ENCODE peak calls at places on chromosomes 4 and X, in eight cellular contexts. F is left ventricle myocardium superior; G is nephron progenitor cell; U is GM23248; V is M059J; R is lower leg skin; A is substantia nigra; M is central memory CD4-positive, alpha-beta T cell. C is an unnamed sample.
A peak's percentile ranks its signal among the peaks of the same experiment; 100 is the strongest.

GRCh38 chr4:5157721-5158390 is 106.6 kb downstream of the STK32B start:
- DNase-seq in M (no peak), G (no peak), A (no peak), F (no peak), R (peak; percentile 63), U (peak; percentile 70), V (peak; percentile 64), C (no peak)

GRCh38 chr4:2353222-2354107 is 65.0 kb downstream of the ZFYVE28 start:
- DNase-seq in F (no peak), G (no peak), V (no peak), R (peak; percentile 80), M (no peak), U (no peak), A (no peak), C (no peak)

GRCh38 chr4:13750594-13750993 is 123.1 kb upstream of the BOD1L1 start:
- DNase-seq in F (no peak), A (no peak), M (no peak), G (no peak), U (no peak), R (no peak), V (peak; percentile 21), C (no peak)

GRCh38 chr4:165393704-165394103 is 14.9 kb downstream of the CPE start:
- DNase-seq in M (no peak), V (no peak), F (no peak), R (no peak), U (no peak), A (no peak), G (no peak), C (no peak)

GRCh38 chr4:132605551-132605950 is 543.5 kb upstream of the PCDH10 start:
- DNase-seq in G (no peak), F (no peak), M (no peak), R (no peak), A (no peak), U (no peak), V (no peak), C (no peak)

GRCh38 chr4:124431663-124432192 is 280.8 kb downstream of the ANKRD50 start:
- DNase-seq in U (peak; percentile 46), M (no peak), F (no peak), G (no peak), A (no peak), R (no peak), V (no peak), C (no peak)

GRCh38 chr4:4260185-4260751 is 12.2 kb upstream of the TMEM128 start:
- DNase-seq in R (no peak), V (peak; percentile 59), A (no peak), G (no peak), M (peak; percentile 67), U (peak; percentile 79), F (no peak), C (no peak)

GRCh38 chrX:107450823-107451509 is 1.5 kb downstream of the FRMPD3 start:
- DNase-seq in U (peak; percentile 31), F (no peak), R (no peak), V (no peak), G (peak; percentile 65), A (no peak), M (no peak), C (no peak)

GRCh38 chrX:34848281-34848680 is 94.3 kb upstream of the FAM47B start:
- DNase-seq in A (no peak), R (no peak), M (no peak), U (peak; percentile 71), F (no peak), V (no peak), G (no peak), C (no peak)

GRCh38 chrX:43065978-43066377 is 288.0 kb upstream of the PPP1R2C start:
- DNase-seq in R (no peak), M (no peak), F (no peak), U (no peak), A (no peak), V (no peak), G (no peak), C (no peak)

GRCh38 chrX:136662976-136663375 is 15.0 kb downstream of the CD40LG start:
- DNase-seq in F (no peak), G (no peak), U (no peak), A (no peak), M (peak; percentile 48), R (no peak), V (no peak), C (no peak)

GRCh38 chr4:15895517-15895916 is 43.0 kb downstream of the FGFBP1 start:
- DNase-seq in G (no peak), A (no peak), R (no peak), V (no peak), F (no peak), M (no peak), U (peak; percentile 20), C (no peak)

GRCh38 chrX:66046612-66047235 is 6.8 kb upstream of the VSIG4 start:
- DNase-seq in R (no peak), F (no peak), U (peak; percentile 0), A (no peak), V (no peak), G (no peak), M (no peak), C (no peak)

GRCh38 chrX:6849711-6850415 is 297.6 kb upstream of the STS start:
- DNase-seq in R (no peak), U (peak; percentile 1), A (no peak), F (no peak), V (no peak), M (no peak), G (no peak), C (no peak)

GRCh38 chr4:42637861-42638260 is 19.0 kb downstream of the ATP8A1 start:
- DNase-seq in V (no peak), G (no peak), M (no peak), U (no peak), R (no peak), F (no peak), A (no peak), C (no peak)

GRCh38 chr4:74632634-74633033 is 161.7 kb downstream of the BTC start:
- DNase-seq in F (no peak), M (peak; percentile 26), G (no peak), A (no peak), V (peak; percentile 93), R (no peak), U (peak; percentile 85), C (no peak)

GRCh38 chr4:126267689-126268088 is 952.9 kb downstream of the FAT4 start:
- DNase-seq in G (no peak), V (peak; percentile 15), U (peak; percentile 61), R (no peak), F (no peak), M (no peak), A (no peak), C (no peak)

GRCh38 chrX:47191331-47191730 is 2.3 kb upstream of the UBA1 start:
- DNase-seq in M (peak; percentile 38), V (peak; percentile 35), U (peak; percentile 59), G (peak; percentile 23), R (no peak), F (no peak), A (no peak), C (no peak)

GRCh38 chr4:15182600-15183222 is 180.4 kb downstream of the CPEB2 start:
- DNase-seq in R (no peak), V (peak; percentile 37), A (no peak), F (no peak), G (no peak), U (peak; percentile 46), M (no peak), C (no peak)

GRCh38 chr4:24105183-24106039 is 215.6 kb upstream of the PPARGC1A start:
- DNase-seq in V (peak; percentile 94), F (no peak), M (no peak), R (no peak), U (peak; percentile 96), G (no peak), A (no peak), C (no peak)

GRCh38 chr4:146525754-146526153 is 4.0 kb upstream of the SLC10A7 start:
- DNase-seq in M (no peak), G (no peak), A (no peak), U (no peak), F (no peak), R (no peak), V (no peak), C (no peak)

GRCh38 chrX:9204560-9204959 is 170.6 kb upstream of the FAM9B start:
- DNase-seq in F (no peak), R (no peak), V (peak; percentile 24), M (no peak), U (peak; percentile 54), G (no peak), A (no peak), C (no peak)

GRCh38 chr4:47054130-47054529 is 22.8 kb downstream of the GABRB1 start:
- DNase-seq in F (no peak), G (no peak), V (no peak), M (no peak), A (no peak), U (no peak), R (no peak), C (no peak)

GRCh38 chr4:79044260-79044659 is 105.0 kb upstream of the PAQR3 start:
- DNase-seq in M (no peak), R (no peak), V (no peak), G (no peak), U (no peak), F (no peak), A (no peak), C (no peak)

GRCh38 chrX:40863671-40864070 is 128.3 kb upstream of the MED14 start:
- DNase-seq in G (no peak), R (no peak), U (no peak), F (no peak), V (no peak), A (no peak), M (no peak), C (no peak)

C was measured in putamen.